ENCODE peak calls at places on chromosomes 13 and 19, in seven cellular contexts. F, A, V, C, O, Q and E are unnamed samples.

GRCh38 chr19:18173572-18174294 is at the start of gene IFI30:
- DNase-seq in F (peak), A (peak), V (peak), C (peak), O (no peak), Q (peak), E (peak)

GRCh38 chr19:6032827-6033226 is 54.9 kb upstream of the RANBP3 start:
- DNase-seq in F (no peak), A (no peak), V (no peak), C (no peak), O (no peak), Q (no peak), E (no peak)

GRCh38 chr19:3336680-3337523 is 29.5 kb upstream of the NFIC start:
- DNase-seq in F (peak), A (peak), V (no peak), C (peak), O (no peak), Q (no peak), E (no peak)

GRCh38 chr19:10760268-10760944 is 42.5 kb downstream of the DNM2 start:
- DNase-seq in F (no peak), A (no peak), V (no peak), C (no peak), O (peak), Q (no peak), E (no peak)

GRCh38 chr13:97720881-97721280 is 232.6 kb upstream of the IPO5 start:
- DNase-seq in F (no peak), A (no peak), V (no peak), C (no peak), O (no peak), Q (no peak), E (no peak)

GRCh38 chr13:40920826-40921225 is 98.3 kb downstream of the ELF1 start:
- DNase-seq in F (no peak), A (no peak), V (no peak), C (no peak), O (no peak), Q (no peak), E (no peak)

GRCh38 chr19:6963937-6964336 is 57.3 kb downstream of the MBD3L2B start:
- DNase-seq in F (no peak), A (no peak), V (no peak), C (no peak), O (peak), Q (peak), E (no peak)

GRCh38 chr13:73060251-73061160 is 1.7 kb downstream of the KLF5 start:
- DNase-seq in F (no peak), A (peak), V (no peak), C (no peak), O (no peak), Q (no peak), E (peak)

GRCh38 chr13:89375839-89376238 is 1704.7 kb downstream of the SLITRK5 start:
- DNase-seq in F (no peak), A (no peak), V (no peak), C (no peak), O (no peak), Q (no peak), E (no peak)

GRCh38 chr13:84025828-84026227 is 143.6 kb upstream of the SLITRK1 start:
- DNase-seq in F (no peak), A (no peak), V (no peak), C (no peak), O (no peak), Q (peak), E (no peak)

GRCh38 chr19:7831452-7831851 is 1.4 kb downstream of the EVI5L start:
- DNase-seq in F (peak), A (no peak), V (no peak), C (no peak), O (peak), Q (peak), E (no peak)

GRCh38 chr13:110816500-110816899 is 98.4 kb downstream of the ANKRD10 start:
- DNase-seq in F (no peak), A (no peak), V (no peak), C (no peak), O (no peak), Q (no peak), E (no peak)

GRCh38 chr19:10431254-10431942 is 11.1 kb downstream of the PDE4A start:
- DNase-seq in F (peak), A (no peak), V (no peak), C (no peak), O (no peak), Q (peak), E (no peak)

GRCh38 chr19:1853295-1854031 is 5.2 kb upstream of the REXO1 start:
- DNase-seq in F (peak), A (peak), V (peak), C (peak), O (peak), Q (peak), E (peak)

GRCh38 chr13:96403241-96403640 is 313.3 kb downstream of the HS6ST3 start:
- DNase-seq in F (no peak), A (no peak), V (no peak), C (no peak), O (no peak), Q (no peak), E (no peak)

GRCh38 chr19:34232566-34233481 is 21.5 kb upstream of the GARRE1 start:
- DNase-seq in F (no peak), A (no peak), V (no peak), C (no peak), O (peak), Q (no peak), E (no peak)

GRCh38 chr19:47633996-47634395 is 25.1 kb downstream of the BICRA start:
- DNase-seq in F (no peak), A (no peak), V (no peak), C (no peak), O (no peak), Q (no peak), E (no peak)

GRCh38 chr19:50478901-50479715 is 2.5 kb upstream of the GARIN5A start:
- DNase-seq in F (no peak), A (no peak), V (no peak), C (no peak), O (no peak), Q (peak), E (peak)

GRCh38 chr19:43913383-43913782 is 21.7 kb downstream of the ZNF45 start:
- DNase-seq in F (no peak), A (no peak), V (no peak), C (no peak), O (no peak), Q (no peak), E (no peak)

GRCh38 chr13:101556676-101557121 is 104.2 kb downstream of the ITGBL1 start:
- DNase-seq in F (no peak), A (no peak), V (no peak), C (no peak), O (no peak), Q (no peak), E (no peak)

GRCh38 chr13:33183431-33184130 is 102.0 kb downstream of the STARD13 start:
- DNase-seq in F (no peak), A (no peak), V (no peak), C (no peak), O (no peak), Q (no peak), E (no peak)

GRCh38 chr13:33328691-33329090 is 43.1 kb upstream of the STARD13 start:
- DNase-seq in F (no peak), A (no peak), V (no peak), C (no peak), O (no peak), Q (no peak), E (no peak)

GRCh38 chr13:39347926-39348901 is 254.8 kb downstream of the LHFPL6 start:
- DNase-seq in F (no peak), A (no peak), V (no peak), C (no peak), O (no peak), Q (peak), E (no peak)

GRCh38 chr19:14699641-14700040 is 9.8 kb downstream of the ZNF333 start:
- DNase-seq in F (no peak), A (no peak), V (no peak), C (no peak), O (no peak), Q (no peak), E (no peak)

GRCh38 chr19:19633711-19634515 is 5.9 kb upstream of the LPAR2 start:
- DNase-seq in F (no peak), A (no peak), V (no peak), C (peak), O (no peak), Q (no peak), E (no peak)

GRCh38 chr13:27911499-27911898 is 8.3 kb upstream of the PDX1 start:
- DNase-seq in F (no peak), A (no peak), V (no peak), C (no peak), O (no peak), Q (no peak), E (no peak)

GRCh38 chr19:1009976-1010538 is 9.8 kb downstream of the GRIN3B start:
- DNase-seq in F (no peak), A (no peak), V (no peak), C (peak), O (no peak), Q (no peak), E (no peak)

GRCh38 chr19:20367811-20368294 is 197.7 kb downstream of the ZNF737 start:
- DNase-seq in F (peak), A (peak), V (no peak), C (no peak), O (no peak), Q (peak), E (no peak)

GRCh38 chr13:92317066-92317465 is 909.5 kb upstream of the GPC6 start:
- DNase-seq in F (no peak), A (no peak), V (no peak), C (no peak), O (no peak), Q (no peak), E (no peak)

GRCh38 chr13:26549713-26550112 is 7.8 kb upstream of the WASF3 start:
- DNase-seq in F (no peak), A (no peak), V (no peak), C (no peak), O (no peak), Q (no peak), E (no peak)

GRCh38 chr13:93140912-93141311 is 85.7 kb upstream of the GPC6 start:
- DNase-seq in F (no peak), A (no peak), V (no peak), C (no peak), O (no peak), Q (no peak), E (no peak)

GRCh38 chr19:48379058-48379457 is 12.3 kb downstream of the KDELR1 start:
- DNase-seq in F (no peak), A (peak), V (no peak), C (no peak), O (no peak), Q (no peak), E (no peak)

GRCh38 chr13:26941345-26942174 is 181.0 kb upstream of the GPR12 start:
- DNase-seq in F (no peak), A (no peak), V (no peak), C (no peak), O (no peak), Q (no peak), E (no peak)

GRCh38 chr13:98537740-98538139 is 39.2 kb downstream of the STK24 start:
- DNase-seq in F (no peak), A (no peak), V (no peak), C (no peak), O (no peak), Q (no peak), E (no peak)

GRCh38 chr19:12495002-12495802 is 10.6 kb upstream of the ZNF709 start:
- DNase-seq in F (peak), A (peak), V (peak), C (peak), O (no peak), Q (peak), E (peak)

GRCh38 chr13:110448230-110448629 is 113.3 kb downstream of the RAB20 start:
- DNase-seq in F (no peak), A (no peak), V (no peak), C (no peak), O (peak), Q (no peak), E (no peak)

GRCh38 chr13:91145806-91146205 is 201.7 kb upstream of the MIR17HG start:
- DNase-seq in F (no peak), A (no peak), V (no peak), C (no peak), O (no peak), Q (no peak), E (no peak)

GRCh38 chr13:109198585-109198984 is 569.2 kb downstream of the MYO16 start:
- DNase-seq in F (no peak), A (no peak), V (no peak), C (no peak), O (no peak), Q (no peak), E (no peak)

GRCh38 chr13:79451500-79451962 is 29.4 kb upstream of the NDFIP2 start:
- DNase-seq in F (no peak), A (no peak), V (peak), C (no peak), O (no peak), Q (peak), E (peak)

GRCh38 chr13:75345191-75345590 is 136.8 kb downstream of the TBC1D4 start:
- DNase-seq in F (no peak), A (no peak), V (no peak), C (no peak), O (no peak), Q (no peak), E (no peak)

GRCh38 chr19:38383184-38383583 is 4.7 kb downstream of the GGN start:
- DNase-seq in F (no peak), A (no peak), V (no peak), C (no peak), O (no peak), Q (no peak), E (no peak)

GRCh38 chr19:38385804-38386257 is 2.0 kb downstream of the GGN start:
- DNase-seq in F (no peak), A (no peak), V (no peak), C (peak), O (no peak), Q (peak), E (no peak)

GRCh38 chr19:38385057-38385803 is 2.6 kb downstream of the GGN start:
- DNase-seq in F (no peak), A (no peak), V (no peak), C (peak), O (no peak), Q (no peak), E (no peak)

GRCh38 chr19:38383743-38384142 is 4.1 kb downstream of the GGN start:
- DNase-seq in F (no peak), A (no peak), V (no peak), C (no peak), O (no peak), Q (no peak), E (no peak)

GRCh38 chr19:38384209-38385027 is 3.4 kb downstream of the GGN start:
- DNase-seq in F (no peak), A (no peak), V (no peak), C (no peak), O (no peak), Q (peak), E (no peak)
- TF ChIP-seq POLR2AphosphoS5 in F (no peak), A (no peak), V (no peak), C (no peak), O (no peak), Q (no peak), E (no peak)

GRCh38 chr19:16078759-16079707 is 2.7 kb downstream of the TPM4 start:
- DNase-seq in F (peak), A (peak), V (peak), C (no peak), O (peak), Q (peak), E (peak)

GRCh38 chr19:16076958-16077611 is 790 bp downstream of the TPM4 start:
- DNase-seq in F (peak), A (no peak), V (no peak), C (peak), O (no peak), Q (peak), E (peak)

GRCh38 chr19:16076154-16076957 is at the start of gene TPM4:
- DNase-seq in F (peak), A (peak), V (peak), C (peak), O (peak), Q (peak), E (peak)

GRCh38 chr19:16075430-16076153 is 703 bp upstream of the TPM4 start:
- DNase-seq in F (no peak), A (no peak), V (no peak), C (no peak), O (no peak), Q (no peak), E (peak)

GRCh38 chr19:16078311-16078758 is 2.0 kb downstream of the TPM4 start:
- DNase-seq in F (no peak), A (no peak), V (no peak), C (no peak), O (no peak), Q (no peak), E (peak)
- TF ChIP-seq POLR2AphosphoS5 in F (peak), A (no peak), V (no peak), C (no peak), O (peak), Q (no peak), E (no peak)

GRCh38 chr13:20633802-20634201 is 66.8 kb downstream of the IFT88 start:
- DNase-seq in F (no peak), A (no peak), V (no peak), C (no peak), O (no peak), Q (no peak), E (no peak)
- TF ChIP-seq POLR2AphosphoS5 in F (no peak), A (no peak), V (no peak), C (no peak), O (no peak), Q (no peak), E (no peak)

GRCh38 chr13:113782472-113782871 is 23.4 kb downstream of the TMEM255B start:
- DNase-seq in F (peak), A (no peak), V (no peak), C (no peak), O (no peak), Q (no peak), E (peak)
- TF ChIP-seq POLR2AphosphoS5 in F (no peak), A (no peak), V (no peak), C (no peak), O (no peak), Q (no peak), E (no peak)

GRCh38 chr13:44920013-44920412 is 69.3 kb downstream of the NUFIP1 start:
- DNase-seq in F (no peak), A (no peak), V (no peak), C (no peak), O (peak), Q (no peak), E (no peak)

GRCh38 chr13:44917589-44918322 is 71.5 kb downstream of the NUFIP1 start:
- DNase-seq in F (peak), A (peak), V (peak), C (peak), O (peak), Q (peak), E (peak)

GRCh38 chr13:44919103-44919804 is 70.0 kb downstream of the NUFIP1 start:
- DNase-seq in F (no peak), A (no peak), V (no peak), C (no peak), O (no peak), Q (no peak), E (no peak)

GRCh38 chr13:44915962-44916361 is 73.3 kb downstream of the NUFIP1 start:
- DNase-seq in F (no peak), A (no peak), V (no peak), C (no peak), O (no peak), Q (no peak), E (no peak)

GRCh38 chr13:44918323-44919102 is 70.8 kb downstream of the NUFIP1 start:
- DNase-seq in F (peak), A (peak), V (no peak), C (peak), O (peak), Q (peak), E (peak)
- TF ChIP-seq POLR2AphosphoS5 in F (peak), A (peak), V (peak), C (peak), O (no peak), Q (peak), E (peak)

GRCh38 chr19:28534740-28535351 is 678.1 kb downstream of the UQCRFS1 start:
- DNase-seq in F (no peak), A (no peak), V (no peak), C (no peak), O (no peak), Q (no peak), E (no peak)
- TF ChIP-seq POLR2AphosphoS5 in F (no peak), A (no peak), V (no peak), C (no peak), O (no peak), Q (no peak), E (no peak)